ENCODE peak calls at places on chromosome 16, in four cellular contexts. G is A673, H is K562, D is SJSA1. J is an unnamed sample. For H3K27me3, the result is how much of the 10 kb centered on the place peaks cover.

GRCh38 chr16:66382966-66383299 is 16.4 kb downstream of the CDH5 start:
- DNase-seq in G (peak), H (no peak), D (no peak), J (no peak)

GRCh38 chr16:23345237-23345636 is 43.1 kb downstream of the SCNN1B start:
- DNase-seq in G (no peak), H (no peak), D (no peak), J (no peak)

GRCh38 chr16:28927815-28928214 is 2.8 kb upstream of the RABEP2 start:
- DNase-seq in G (no peak), H (no peak), D (no peak), J (no peak)

GRCh38 chr16:75550211-75550662 is 5.8 kb downstream of the TMEM231 start:
- DNase-seq in G (peak), H (no peak), D (no peak), J (peak)

GRCh38 chr16:72986011-72986410 is 61.9 kb downstream of the ZFHX3 start:
- DNase-seq in G (peak), H (no peak), D (no peak), J (no peak)

GRCh38 chr16:12930881-12931280 is 29.5 kb downstream of the SHISA9 start:
- DNase-seq in G (no peak), H (no peak), D (no peak), J (no peak)

GRCh38 chr16:88943131-88943664 is 33.8 kb downstream of the CBFA2T3 start:
- DNase-seq in G (no peak), H (no peak), D (no peak), J (no peak)

GRCh38 chr16:48499822-48500440 is 110.0 kb downstream of the N4BP1 start:
- DNase-seq in G (peak), H (no peak), D (no peak), J (no peak)

GRCh38 chr16:69934751-69935150 is 16.4 kb upstream of the CLEC18A start:
- DNase-seq in G (no peak), H (no peak), D (no peak), J (no peak)

GRCh38 chr16:35391328-35391727 is 1931.9 kb downstream of the TP53TG3F start:
- DNase-seq in G (peak), H (no peak), D (no peak), J (peak)

GRCh38 chr16:79768594-79768993 is 168.1 kb upstream of the MAF start:
- DNase-seq in G (no peak), H (no peak), D (no peak), J (no peak)

GRCh38 chr16:48511071-48511540 is 98.9 kb downstream of the N4BP1 start:
- DNase-seq in G (no peak), H (no peak), D (no peak), J (no peak)

GRCh38 chr16:84737192-84737591 is 37.4 kb downstream of the USP10 start:
- DNase-seq in G (no peak), H (no peak), D (no peak), J (no peak)
- H3K27ac ChIP-seq in G (no peak), H (no peak), D (no peak), J (no peak)

GRCh38 chr16:85142771-85143211 is 30.5 kb upstream of the CIBAR2 start:
- DNase-seq in G (no peak), H (no peak), D (no peak), J (no peak)
- H3K27me3 ChIP-seq in G (under half), H (half or more), D (under half), J (under half)

GRCh38 chr16:68021490-68021889 is 1.5 kb downstream of the DDX28 start:
- DNase-seq in G (no peak), H (no peak), D (no peak), J (no peak)
- H3K4me3 ChIP-seq in G (peak), H (peak), D (no peak), J (no peak)

DNA sequence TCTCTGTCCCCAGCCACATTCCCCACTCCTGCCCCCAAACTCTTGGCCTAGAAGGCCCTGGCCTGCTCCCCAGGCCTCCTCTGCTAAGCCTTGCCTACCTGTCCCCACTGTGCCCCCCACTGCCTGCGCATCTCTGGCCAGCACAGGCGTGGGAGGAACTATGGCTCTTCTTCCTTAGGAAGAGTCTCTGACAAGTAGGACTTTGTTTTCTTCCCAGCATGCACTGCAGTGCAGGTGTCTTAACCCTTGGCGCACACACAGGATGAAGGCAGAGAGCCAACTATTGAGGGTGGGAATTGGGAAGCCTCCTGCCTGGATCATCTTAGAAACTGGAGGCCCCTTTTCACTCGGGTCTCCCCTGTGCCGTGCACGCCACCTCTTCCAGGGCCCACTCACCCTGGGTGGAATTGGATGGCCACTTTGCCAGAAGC is 3.6 kb downstream of the AMDHD2 start:
- DNase-seq in G (no peak), H (no peak), D (no peak), J (no peak)
- H3K27ac ChIP-seq in G (no peak), H (no peak), D (no peak), J (no peak)

DNA sequence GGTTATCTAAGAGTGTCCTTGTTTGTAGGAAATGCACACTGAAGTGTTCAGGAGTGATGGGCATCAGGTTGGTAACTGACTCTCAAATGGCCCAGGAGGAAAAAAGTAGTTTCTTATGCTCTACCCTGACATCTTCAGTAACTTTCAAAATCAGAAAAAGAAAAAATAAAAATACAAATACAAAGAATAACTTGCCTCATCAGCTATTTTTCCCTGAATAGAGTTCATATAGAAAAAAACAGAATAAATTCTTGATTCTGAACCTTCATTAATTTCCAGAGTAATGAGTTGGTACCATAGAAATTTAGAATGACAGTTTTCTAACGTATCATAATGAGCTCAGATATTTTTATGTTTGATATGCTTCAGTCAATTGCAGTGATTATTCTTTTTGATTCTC is 27.2 kb upstream of the HYDIN start:
- DNase-seq in G (no peak), H (no peak), D (no peak), J (no peak)
- H3K27me3 ChIP-seq in G (under half), H (under half), D (under half), J (under half)

GRCh38 chr16:2500937-2501750 is 12.6 kb upstream of the ATP6V0C start:
- DNase-seq in G (peak), H (peak), D (peak), J (peak)
- H3K4me3 ChIP-seq in G (peak), H (no peak), D (no peak), J (peak)

GRCh38 chr16:324451-325334 is 27.8 kb downstream of the AXIN1 start:
- DNase-seq in G (no peak), H (peak), D (no peak), J (no peak)

GRCh38 chr16:321532-321931 is 31.0 kb downstream of the AXIN1 start:
- DNase-seq in G (no peak), H (no peak), D (no peak), J (no peak)

GRCh38 chr16:320206-320605 is 32.3 kb downstream of the AXIN1 start:
- DNase-seq in G (no peak), H (no peak), D (no peak), J (no peak)

GRCh38 chr16:324201-324450 is 28.4 kb downstream of the AXIN1 start:
- DNase-seq in G (no peak), H (no peak), D (no peak), J (no peak)

GRCh38 chr16:322476-323143 is 29.9 kb downstream of the AXIN1 start:
- DNase-seq in G (no peak), H (no peak), D (no peak), J (no peak)
- H3K27ac ChIP-seq in G (no peak), H (no peak), D (no peak), J (no peak)

DNA sequence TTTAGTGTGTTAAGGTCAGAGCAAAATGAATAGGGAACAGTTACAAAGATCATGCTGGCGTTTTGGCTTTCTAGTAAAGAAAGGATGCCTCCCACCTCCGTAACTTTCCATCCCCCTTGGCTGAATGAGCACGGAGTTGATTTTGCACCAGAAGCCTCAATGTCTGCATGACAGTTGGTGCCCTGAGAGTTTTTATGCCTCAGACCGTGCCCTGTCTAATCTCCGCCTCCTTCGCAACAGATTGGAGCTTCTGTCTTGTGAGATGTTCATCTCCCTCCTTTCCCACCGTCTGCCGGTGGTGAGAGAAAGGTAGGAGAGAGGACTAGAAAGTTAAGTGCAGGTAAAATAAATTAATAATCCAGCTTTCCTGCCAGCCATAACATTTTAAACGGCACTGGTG is 1.9 kb downstream of the HS3ST4 start:
- DNase-seq in G (peak), H (no peak), D (no peak), J (peak)
- H3K27me3 ChIP-seq in G (under half), H (under half), D (half or more), J (under half)